ENCODE peak calls at places on chromosomes 3 and 15, in five cellular contexts. J is Kasumi-1; C is AG10803; A is type B pancreatic cell; Q is activated CD4-positive, alpha-beta memory T cell treated with anti-CD3 and anti-CD28 coated beads, Interleukin-2, amount 10 ng/mL, durations not matched to agents 7 days and 5 days. B is an unnamed sample.

GRCh38 chr3:105730973-105731372 is 137.8 kb downstream of the CBLB start:
- DNase-seq in J (no peak), C (no peak), A (no peak), Q (no peak), B (no peak)

GRCh38 chr3:48273594-48274211 is 32.8 kb downstream of the ZNF589 start:
- DNase-seq in J (peak; percentile 61), C (peak; percentile 52), A (no peak), Q (peak; percentile 57), B (peak; percentile 5)

GRCh38 chr3:132461544-132461943 is 44.2 kb downstream of the DNAJC13 start:
- DNase-seq in J (no peak), C (no peak), A (no peak), Q (no peak), B (no peak)

GRCh38 chr3:179710079-179710478 is 57.2 kb downstream of the USP13 start:
- DNase-seq in J (no peak), C (no peak), A (no peak), Q (no peak), B (no peak)

GRCh38 chr3:172617013-172617706 is 93.7 kb downstream of the NCEH1 start:
- DNase-seq in J (no peak), C (no peak), A (no peak), Q (no peak), B (no peak)

GRCh38 chr15:98428253-98428989 is 219.9 kb upstream of the IGF1R start:
- DNase-seq in J (peak; percentile 56), C (peak; percentile 68), A (peak; percentile 88), Q (peak; percentile 61), B (peak; percentile 26)

GRCh38 chr3:185272051-185272450 is 18.2 kb upstream of the EHHADH start:
- DNase-seq in J (no peak), C (no peak), A (no peak), Q (no peak), B (no peak)

GRCh38 chr15:84822774-84823579 is 5.8 kb downstream of the ALPK3 start:
- DNase-seq in J (no peak), C (no peak), A (no peak), Q (no peak), B (no peak)

GRCh38 chr3:182533394-182533793 is 259.9 kb upstream of the ATP11B start:
- DNase-seq in J (no peak), C (no peak), A (no peak), Q (no peak), B (no peak)

GRCh38 chr3:113354307-113354706 is 87.0 kb downstream of the CFAP44 start:
- DNase-seq in J (no peak), C (peak; percentile 15), A (no peak), Q (no peak), B (no peak)

GRCh38 chr15:25933456-25934158 is 70.5 kb upstream of the ATP10A start:
- DNase-seq in J (no peak), C (peak; percentile 87), A (no peak), Q (peak; percentile 75), B (peak; percentile 43)

GRCh38 chr3:169522595-169523529 is 140.7 kb downstream of the MECOM start:
- DNase-seq in J (no peak), C (no peak), A (no peak), Q (no peak), B (no peak)

GRCh38 chr15:69303337-69304175 is 4.8 kb downstream of the PAQR5 start:
- DNase-seq in J (no peak), C (peak; percentile 34), A (no peak), Q (no peak), B (no peak)

GRCh38 chr3:105429034-105429762 is 62.5 kb downstream of the ALCAM start:
- DNase-seq in J (no peak), C (no peak), A (no peak), Q (no peak), B (no peak)

GRCh38 chr3:143239026-143239425 is 119.5 kb downstream of the CHST2 start:
- DNase-seq in J (no peak), C (peak; percentile 77), A (no peak), Q (no peak), B (no peak)

GRCh38 chr3:186506846-186507245 is 37.3 kb downstream of the CRYGS start:
- DNase-seq in J (no peak), C (no peak), A (no peak), Q (no peak), B (no peak)

GRCh38 chr3:73508330-73508954 is 116.3 kb downstream of the PDZRN3 start:
- DNase-seq in J (peak; percentile 70), C (peak; percentile 75), A (no peak), Q (no peak), B (peak; percentile 50)

GRCh38 chr3:29344154-29344553 is 63.3 kb downstream of the RBMS3 start:
- DNase-seq in J (no peak), C (no peak), A (no peak), Q (no peak), B (no peak)

GRCh38 chr15:38652998-38653397 is 88.4 kb upstream of the RASGRP1 start:
- DNase-seq in J (no peak), C (no peak), A (no peak), Q (peak; percentile 89), B (no peak)

GRCh38 chr3:42161050-42161935 is 70.1 kb downstream of the TRAK1 start:
- DNase-seq in J (no peak), C (peak; percentile 38), A (no peak), Q (no peak), B (no peak)

GRCh38 chr15:69664572-69665326 is 212.1 kb downstream of the RPLP1 start:
- DNase-seq in J (no peak), C (no peak), A (no peak), Q (no peak), B (no peak)

GRCh38 chr15:37105795-37106333 is 5.5 kb upstream of the MEIS2 start:
- DNase-seq in J (no peak), C (no peak), A (no peak), Q (no peak), B (no peak)

GRCh38 chr3:189988854-189989253 is 131.8 kb downstream of the P3H2 start:
- DNase-seq in J (no peak), C (no peak), A (no peak), Q (no peak), B (no peak)

GRCh38 chr3:132347095-132347494 is 29.9 kb downstream of the ACP3 start:
- DNase-seq in J (no peak), C (peak; percentile 77), A (no peak), Q (no peak), B (no peak)

GRCh38 chr3:141656771-141657170 is 81.3 kb upstream of the RNF7 start:
- DNase-seq in J (no peak), C (peak; percentile 95), A (no peak), Q (no peak), B (no peak)

GRCh38 chr3:50610181-50610971 is 1.2 kb downstream of the CISH start:
- DNase-seq in J (no peak), C (no peak), A (no peak), Q (peak; percentile 68), B (no peak)

GRCh38 chr3:61141697-61142096 is 109.6 kb downstream of the FHIT start:
- DNase-seq in J (no peak), C (no peak), A (no peak), Q (no peak), B (no peak)

GRCh38 chr3:50297384-50297775 is 1.8 kb downstream of the HYAL3 start:
- DNase-seq in J (no peak), C (no peak), A (no peak), Q (no peak), B (no peak)

GRCh38 chr3:47113669-47114365 is 50.1 kb downstream of the SETD2 start:
- DNase-seq in J (no peak), C (peak; percentile 68), A (no peak), Q (no peak), B (no peak)

GRCh38 chr3:53819163-53819868 is 26.9 kb downstream of the CHDH start:
- DNase-seq in J (no peak), C (no peak), A (no peak), Q (no peak), B (no peak)

GRCh38 chr15:70116317-70116716 is 18.6 kb upstream of the TLE3 start:
- DNase-seq in J (no peak), C (no peak), A (no peak), Q (no peak), B (no peak)

GRCh38 chr3:122893282-122893681 is 98.4 kb downstream of the SLC49A4 start:
- DNase-seq in J (no peak), C (no peak), A (no peak), Q (peak; percentile 40), B (no peak)

GRCh38 chr3:72271923-72272322 is 487.0 kb upstream of the PROK2 start:
- DNase-seq in J (no peak), C (no peak), A (no peak), Q (no peak), B (no peak)

GRCh38 chr3:55570361-55570760 is 83.3 kb upstream of the WNT5A start:
- DNase-seq in J (no peak), C (no peak), A (no peak), Q (no peak), B (no peak)

GRCh38 chr3:65400893-65401292 is 637.8 kb downstream of the MAGI1 start:
- DNase-seq in J (no peak), C (no peak), A (no peak), Q (no peak), B (no peak)

GRCh38 chr3:152556731-152557254 is 278.1 kb upstream of the P2RY1 start:
- DNase-seq in J (peak; percentile 71), C (peak; percentile 30), A (no peak), Q (no peak), B (peak; percentile 54)

B was measured in gastrocnemius medialis.